ENCODE peak calls at places on chromosomes 7 and 10, in four cellular contexts. One of them, this sample, is unnamed.

GRCh38 chr10:22230331-22230833 is 12.6 kb upstream of the EBLN1 start:
- DNase-seq in ovary: no peak
- DNase-seq in aorta: no peak
- DNase-seq in fibroblast of gingiva: peak; percentile 44
- DNase-seq in this sample: no peak

GRCh38 chr10:15325243-15326002 is 45.7 kb downstream of the FAM171A1 start:
- DNase-seq in ovary: no peak
- DNase-seq in aorta: no peak
- DNase-seq in fibroblast of gingiva: no peak
- DNase-seq in this sample: no peak

GRCh38 chr7:29516491-29516890 is 47.1 kb upstream of the PRR15 start:
- DNase-seq in ovary: no peak
- DNase-seq in aorta: no peak
- DNase-seq in fibroblast of gingiva: no peak
- DNase-seq in this sample: no peak

GRCh38 chr10:77531441-77532001 is 106.1 kb downstream of the KCNMA1 start:
- DNase-seq in ovary: no peak
- DNase-seq in aorta: peak; percentile 89
- DNase-seq in fibroblast of gingiva: peak; percentile 79
- DNase-seq in this sample: peak; percentile 84

GRCh38 chr10:46557319-46558140 is 1.1 kb upstream of the GPRIN2 start:
- DNase-seq in ovary: peak; percentile 33
- DNase-seq in aorta: peak; percentile 81
- DNase-seq in fibroblast of gingiva: no peak
- DNase-seq in this sample: peak; percentile 55

GRCh38 chr7:46651070-46651469 is 730.0 kb upstream of the IGFBP3 start:
- DNase-seq in ovary: no peak
- DNase-seq in aorta: no peak
- DNase-seq in fibroblast of gingiva: no peak
- DNase-seq in this sample: no peak

GRCh38 chr10:26389533-26389932 is 48.6 kb upstream of the APBB1IP start:
- DNase-seq in ovary: no peak
- DNase-seq in aorta: no peak
- DNase-seq in fibroblast of gingiva: no peak
- DNase-seq in this sample: no peak

GRCh38 chr7:39416866-39417265 is 149.3 kb upstream of the YAE1 start:
- DNase-seq in ovary: no peak
- DNase-seq in aorta: no peak
- DNase-seq in fibroblast of gingiva: no peak
- DNase-seq in this sample: no peak

GRCh38 chr10:133327651-133328357 is 8.9 kb downstream of the CALY start:
- DNase-seq in ovary: no peak
- DNase-seq in aorta: no peak
- DNase-seq in fibroblast of gingiva: no peak
- DNase-seq in this sample: no peak

GRCh38 chr7:54278847-54279246 is 263.3 kb upstream of the VSTM2A start:
- DNase-seq in ovary: no peak
- DNase-seq in aorta: no peak
- DNase-seq in fibroblast of gingiva: no peak
- DNase-seq in this sample: no peak

GRCh38 chr7:101399759-101400158 is 37.1 kb downstream of the COL26A1 start:
- DNase-seq in ovary: no peak
- DNase-seq in aorta: no peak
- DNase-seq in fibroblast of gingiva: peak; percentile 22
- DNase-seq in this sample: no peak

GRCh38 chr10:76329891-76330575 is 898.6 kb downstream of the LRMDA start:
- DNase-seq in ovary: no peak
- DNase-seq in aorta: no peak
- DNase-seq in fibroblast of gingiva: no peak
- DNase-seq in this sample: no peak

GRCh38 chr10:11197266-11197712 is 179.6 kb downstream of the CELF2 start:
- DNase-seq in ovary: no peak
- DNase-seq in aorta: no peak
- DNase-seq in fibroblast of gingiva: no peak
- DNase-seq in this sample: peak; percentile 29

GRCh38 chr10:32388258-32389027 is 41.5 kb upstream of the EPC1 start:
- DNase-seq in ovary: no peak
- DNase-seq in aorta: no peak
- DNase-seq in fibroblast of gingiva: no peak
- DNase-seq in this sample: no peak

GRCh38 chr10:15254808-15255655 is 86.5 kb upstream of the NMT2 start:
- DNase-seq in ovary: no peak
- DNase-seq in aorta: no peak
- DNase-seq in fibroblast of gingiva: no peak
- DNase-seq in this sample: no peak

GRCh38 chr7:55975944-55976633 is 11.7 kb downstream of the NIPSNAP2 start:
- DNase-seq in ovary: no peak
- DNase-seq in aorta: no peak
- DNase-seq in fibroblast of gingiva: no peak
- DNase-seq in this sample: no peak

GRCh38 chr10:8392216-8392615 is 337.7 kb downstream of the GATA3 start:
- DNase-seq in ovary: no peak
- DNase-seq in aorta: no peak
- DNase-seq in fibroblast of gingiva: no peak
- DNase-seq in this sample: no peak

GRCh38 chr7:148944935-148945934 is 61.1 kb upstream of the EZH2 start:
- DNase-seq in ovary: no peak
- DNase-seq in aorta: no peak
- DNase-seq in fibroblast of gingiva: peak; percentile 82
- DNase-seq in this sample: peak; percentile 54

GRCh38 chr7:27697861-27698430 is 35.3 kb upstream of the HIBADH start:
- DNase-seq in ovary: no peak
- DNase-seq in aorta: no peak
- DNase-seq in fibroblast of gingiva: peak; percentile 50
- DNase-seq in this sample: no peak

GRCh38 chr7:121262221-121262620 is 66.6 kb upstream of the WNT16 start:
- DNase-seq in ovary: no peak
- DNase-seq in aorta: no peak
- DNase-seq in fibroblast of gingiva: no peak
- DNase-seq in this sample: no peak

GRCh38 chr10:24951201-24952145 is 933 bp downstream of the PRTFDC1 start:
- DNase-seq in ovary: peak; percentile 49
- DNase-seq in aorta: no peak
- DNase-seq in fibroblast of gingiva: peak; percentile 30
- DNase-seq in this sample: no peak

GRCh38 chr7:11668727-11669126 is 163.3 kb downstream of the THSD7A start:
- DNase-seq in ovary: no peak
- DNase-seq in aorta: no peak
- DNase-seq in fibroblast of gingiva: no peak
- DNase-seq in this sample: no peak

GRCh38 chr7:26440993-26441636 is 149.5 kb downstream of the SNX10 start:
- DNase-seq in ovary: no peak
- DNase-seq in aorta: no peak
- DNase-seq in fibroblast of gingiva: no peak
- DNase-seq in this sample: no peak

GRCh38 chr10:70354100-70354499 is 28.3 kb downstream of the LRRC20 start:
- DNase-seq in ovary: no peak
- DNase-seq in aorta: no peak
- DNase-seq in fibroblast of gingiva: no peak
- DNase-seq in this sample: no peak

GRCh38 chr7:17506090-17506489 is 207.6 kb downstream of the AHR start:
- DNase-seq in ovary: no peak
- DNase-seq in aorta: no peak
- DNase-seq in fibroblast of gingiva: no peak
- DNase-seq in this sample: no peak

GRCh38 chr10:62384447-62385081 is 10.4 kb downstream of the ZNF365 start:
- DNase-seq in ovary: no peak
- DNase-seq in aorta: no peak
- DNase-seq in fibroblast of gingiva: no peak
- DNase-seq in this sample: no peak

GRCh38 chr10:130048081-130048480 is 62.5 kb downstream of the C10orf143 start:
- DNase-seq in ovary: no peak
- DNase-seq in aorta: peak; percentile 48
- DNase-seq in fibroblast of gingiva: no peak
- DNase-seq in this sample: no peak

GRCh38 chr10:114278140-114278883 is 39.3 kb downstream of the VWA2 start:
- DNase-seq in ovary: no peak
- DNase-seq in aorta: no peak
- DNase-seq in fibroblast of gingiva: no peak
- DNase-seq in this sample: no peak

This sample was measured in psoas muscle.